ENCODE peak calls at places on chromosomes 1 and 21, in nine cellular contexts. A is GM13977, O is A549, Y is GM12878, I is IMR-90, B is astrocyte of the spinal cord, U is neural crest cell, H is progenitor cell of endocrine pancreas, T is tibial nerve. K is an unnamed sample.

GRCh38 chr21:45985471-45986315 is 4.1 kb downstream of the COL6A1 start:
- DNase-seq in O (no peak), A (no peak), I (no peak), H (no peak), B (no peak), U (no peak), T (no peak), Y (no peak), K (no peak)

GRCh38 chr1:184943998-184944397 is 30.3 kb downstream of the NIBAN1 start:
- DNase-seq in I (no peak), O (no peak), U (no peak), A (no peak), B (no peak), T (no peak), H (no peak), Y (no peak), K (no peak)

GRCh38 chr1:60995093-60995492 is 87.3 kb upstream of the NFIA start:
- DNase-seq in B (no peak), I (no peak), U (no peak), H (no peak), A (no peak), T (no peak), Y (no peak), O (no peak), K (no peak)

GRCh38 chr1:41900611-41901444 is 17.9 kb downstream of the HIVEP3 start:
- DNase-seq in U (no peak), Y (no peak), I (peak), H (no peak), B (peak), T (no peak), A (no peak), O (peak), K (no peak)

GRCh38 chr21:46639489-46640386 is 4.3 kb downstream of the PRMT2 start:
- DNase-seq in T (no peak), H (no peak), U (no peak), I (peak), B (peak), A (no peak), Y (no peak), O (peak), K (no peak)

GRCh38 chr1:82604524-82604923 is 803.8 kb downstream of the ADGRL2 start:
- DNase-seq in I (no peak), A (no peak), T (no peak), B (no peak), U (no peak), H (no peak), Y (no peak), O (no peak), K (no peak)

GRCh38 chr1:234647758-234648157 is 37.8 kb upstream of the IRF2BP2 start:
- DNase-seq in Y (no peak), H (no peak), A (no peak), B (no peak), O (no peak), U (no peak), T (no peak), I (no peak), K (no peak)

GRCh38 chr1:170239445-170239844 is 93.7 kb downstream of the NTMT2 start:
- DNase-seq in B (no peak), A (no peak), H (no peak), T (no peak), Y (no peak), U (no peak), O (no peak), I (peak), K (no peak)

GRCh38 chr1:12433323-12434053 is 184.5 kb downstream of the DHRS3 start:
- DNase-seq in A (no peak), H (peak), Y (no peak), U (no peak), B (peak), O (no peak), T (no peak), I (peak), K (no peak)

GRCh38 chr1:222048030-222048632 is 306.2 kb upstream of the DUSP10 start:
- DNase-seq in O (no peak), B (peak), A (peak), T (no peak), I (peak), U (no peak), Y (peak), H (no peak), K (no peak)

GRCh38 chr1:5988596-5989285 is 3.5 kb downstream of the NPHP4 start:
- DNase-seq in B (no peak), O (no peak), A (no peak), I (no peak), Y (no peak), U (no peak), T (no peak), H (no peak), K (no peak)

GRCh38 chr1:15000030-15000429 is 153.5 kb upstream of the TMEM51 start:
- DNase-seq in I (no peak), A (no peak), Y (no peak), O (no peak), U (no peak), T (no peak), B (no peak), H (no peak), K (no peak)
- TF ChIP-seq CTCF in I (no peak), A (no peak), Y (no peak), O (no peak), U (no peak), T (no peak), B (peak), H (no peak), K (no peak)

GRCh38 chr21:35521293-35521692 is 472.2 kb upstream of the RUNX1 start:
- DNase-seq in A (no peak), O (no peak), I (no peak), B (no peak), Y (no peak), H (no peak), T (no peak), U (no peak), K (no peak)
- TF ChIP-seq CTCF in A (no peak), O (no peak), I (no peak), B (no peak), Y (no peak), H (no peak), T (no peak), U (no peak), K (no peak)

DNA sequence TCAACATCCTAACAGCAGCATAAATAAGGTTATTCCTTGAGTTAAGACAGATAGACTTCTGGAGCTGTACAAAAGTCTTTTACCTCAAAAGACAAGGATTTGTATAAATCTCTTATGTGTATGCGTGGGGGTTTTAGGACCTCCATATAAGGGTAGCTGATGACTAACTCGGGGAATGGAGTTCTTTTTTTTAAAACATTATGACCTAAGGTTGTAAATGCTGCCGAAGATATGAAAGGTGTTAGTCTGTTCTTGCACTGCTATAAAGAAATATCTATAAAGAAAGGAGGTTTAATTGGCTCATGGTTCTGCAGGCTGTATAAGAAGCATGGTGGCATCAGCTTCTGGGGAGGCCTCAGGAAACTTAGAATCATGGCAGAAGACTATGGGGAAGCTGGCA is 90.4 kb downstream of the EPB41 start:
- DNase-seq in I (no peak), H (no peak), B (no peak), U (no peak), A (no peak), T (no peak), Y (no peak), O (no peak), K (no peak)
- TF ChIP-seq CTCF in I (no peak), H (no peak), B (no peak), U (no peak), A (no peak), T (no peak), Y (no peak), O (no peak), K (no peak)

GRCh38 chr1:75130312-75130677 is 3.9 kb upstream of the LHX8 start:
- DNase-seq in I (no peak), A (no peak), U (no peak), B (no peak), T (no peak), Y (no peak), O (no peak), H (no peak), K (peak)

GRCh38 chr1:75125161-75125681 is 9.0 kb upstream of the LHX8 start:
- DNase-seq in B (no peak), U (no peak), T (no peak), I (no peak), Y (no peak), O (no peak), H (no peak), A (no peak), K (peak)

GRCh38 chr1:75126611-75127101 is 7.5 kb upstream of the LHX8 start:
- DNase-seq in O (no peak), Y (no peak), B (no peak), A (no peak), T (no peak), H (no peak), I (no peak), U (no peak), K (no peak)

GRCh38 chr1:75129660-75130311 is 4.4 kb upstream of the LHX8 start:
- DNase-seq in U (no peak), O (no peak), Y (no peak), A (no peak), I (no peak), H (no peak), B (no peak), T (no peak), K (no peak)

GRCh38 chr1:75127916-75128717 is 6.1 kb upstream of the LHX8 start:
- DNase-seq in O (no peak), A (no peak), B (no peak), I (no peak), U (no peak), Y (no peak), T (no peak), H (no peak), K (no peak)
- TF ChIP-seq CTCF in O (no peak), A (no peak), B (no peak), I (no peak), U (no peak), Y (no peak), T (no peak), H (no peak), K (no peak)

GRCh38 chr1:16986596-16987361 is 6.4 kb upstream of the MFAP2 start:
- DNase-seq in T (no peak), A (no peak), O (peak), B (no peak), Y (no peak), H (no peak), I (no peak), U (peak), K (no peak)
- TF ChIP-seq CTCF in T (no peak), A (peak), O (peak), B (peak), Y (peak), H (peak), I (peak), U (peak), K (peak)

DNA sequence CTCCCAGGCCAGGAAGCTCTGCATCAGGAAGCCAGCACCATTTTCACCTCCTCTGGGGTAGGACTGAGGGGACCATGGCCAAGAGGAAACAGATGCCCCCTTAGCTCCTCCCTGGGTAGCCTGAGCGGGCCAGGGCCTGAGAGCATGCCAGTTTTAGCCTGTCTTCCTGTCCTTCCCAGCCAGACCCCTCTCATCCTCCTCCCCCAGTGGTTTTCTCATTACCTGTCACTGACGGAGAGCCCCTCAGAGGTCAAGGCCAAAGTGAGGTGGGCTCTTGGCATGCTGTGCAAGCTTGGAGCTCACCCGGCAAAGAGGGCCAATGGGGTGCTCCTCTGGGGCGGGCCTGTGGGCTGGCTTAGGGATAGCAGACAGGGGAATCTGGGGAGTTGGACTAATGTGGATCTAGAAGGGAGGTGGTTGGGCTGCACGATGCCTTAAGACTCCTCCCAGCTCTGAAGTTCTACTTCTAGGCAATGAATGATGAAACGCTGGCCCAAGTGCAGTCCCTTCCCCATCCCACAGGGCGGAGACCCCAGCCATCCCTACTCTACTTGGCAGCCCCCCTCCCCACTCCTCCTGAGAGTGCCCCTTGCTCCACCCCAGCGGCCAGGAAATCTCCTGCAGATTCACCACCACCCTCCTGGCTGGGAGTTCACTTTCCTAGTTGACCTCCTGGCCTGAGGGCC is 9.5 kb upstream of the LMNA start:
- DNase-seq in H (no peak), I (peak), Y (no peak), A (no peak), B (no peak), O (no peak), T (no peak), U (no peak), K (no peak)
- TF ChIP-seq CTCF in H (no peak), I (no peak), Y (no peak), A (no peak), B (no peak), O (no peak), T (peak), U (no peak), K (no peak)

GRCh38 chr1:2227341-2228156 is 570 bp upstream of the SKI start:
- DNase-seq in T (peak), A (peak), I (peak), H (peak), O (peak), U (peak), Y (peak), B (peak), K (peak)
- TF ChIP-seq CTCF in T (peak), A (peak), I (no peak), H (no peak), O (no peak), U (no peak), Y (no peak), B (no peak), K (peak)

DNA sequence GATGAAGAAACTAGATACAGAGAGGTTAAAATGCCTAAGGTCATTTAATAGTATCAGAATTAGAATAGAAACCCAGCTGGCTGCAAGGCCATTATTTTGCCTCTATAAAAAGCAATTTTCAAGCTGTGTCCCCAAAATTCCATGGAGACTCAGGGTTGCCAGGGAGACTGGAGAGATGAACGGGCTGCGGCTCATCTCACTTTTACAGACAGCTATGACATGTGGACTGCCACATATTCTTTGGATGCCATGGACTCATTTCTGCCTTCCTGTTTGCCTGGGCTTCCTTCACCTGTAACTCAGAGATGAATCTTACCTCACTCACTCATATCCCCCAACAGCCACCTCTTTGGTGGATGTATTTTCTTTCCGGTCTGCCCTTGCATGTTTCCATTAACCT is 16.9 kb downstream of the TOR1AIP2 start:
- DNase-seq in T (no peak), B (no peak), H (no peak), O (no peak), I (no peak), U (no peak), Y (no peak), A (no peak), K (no peak)
- TF ChIP-seq CTCF in T (no peak), B (no peak), H (no peak), O (no peak), I (no peak), U (no peak), Y (no peak), A (no peak), K (no peak)

GRCh38 chr1:115677570-115677969 is 35.8 kb downstream of the VANGL1 start:
- DNase-seq in O (no peak), T (no peak), I (no peak), U (no peak), A (peak), Y (no peak), H (no peak), B (no peak), K (no peak)
- TF ChIP-seq CTCF in O (no peak), T (no peak), I (no peak), U (no peak), A (peak), Y (no peak), H (peak), B (peak), K (no peak)

GRCh38 chr1:160340866-160341265 is 2.2 kb downstream of the COPA start:
- DNase-seq in A (no peak), B (no peak), Y (no peak), I (no peak), O (no peak), T (no peak), U (no peak), H (no peak), K (no peak)

GRCh38 chr1:160342520-160342919 is 530 bp downstream of the COPA start:
- DNase-seq in H (no peak), Y (no peak), I (no peak), T (no peak), O (no peak), B (peak), A (no peak), U (no peak), K (no peak)

GRCh38 chr1:160346953-160347352 is 3.8 kb downstream of the NCSTN start:
- DNase-seq in T (no peak), A (no peak), O (no peak), H (no peak), B (no peak), Y (peak), U (no peak), I (no peak), K (no peak)

GRCh38 chr1:160340146-160340545 is 2.9 kb downstream of the COPA start:
- DNase-seq in H (no peak), U (no peak), B (no peak), T (no peak), Y (no peak), I (no peak), O (no peak), A (no peak), K (no peak)

DNA sequence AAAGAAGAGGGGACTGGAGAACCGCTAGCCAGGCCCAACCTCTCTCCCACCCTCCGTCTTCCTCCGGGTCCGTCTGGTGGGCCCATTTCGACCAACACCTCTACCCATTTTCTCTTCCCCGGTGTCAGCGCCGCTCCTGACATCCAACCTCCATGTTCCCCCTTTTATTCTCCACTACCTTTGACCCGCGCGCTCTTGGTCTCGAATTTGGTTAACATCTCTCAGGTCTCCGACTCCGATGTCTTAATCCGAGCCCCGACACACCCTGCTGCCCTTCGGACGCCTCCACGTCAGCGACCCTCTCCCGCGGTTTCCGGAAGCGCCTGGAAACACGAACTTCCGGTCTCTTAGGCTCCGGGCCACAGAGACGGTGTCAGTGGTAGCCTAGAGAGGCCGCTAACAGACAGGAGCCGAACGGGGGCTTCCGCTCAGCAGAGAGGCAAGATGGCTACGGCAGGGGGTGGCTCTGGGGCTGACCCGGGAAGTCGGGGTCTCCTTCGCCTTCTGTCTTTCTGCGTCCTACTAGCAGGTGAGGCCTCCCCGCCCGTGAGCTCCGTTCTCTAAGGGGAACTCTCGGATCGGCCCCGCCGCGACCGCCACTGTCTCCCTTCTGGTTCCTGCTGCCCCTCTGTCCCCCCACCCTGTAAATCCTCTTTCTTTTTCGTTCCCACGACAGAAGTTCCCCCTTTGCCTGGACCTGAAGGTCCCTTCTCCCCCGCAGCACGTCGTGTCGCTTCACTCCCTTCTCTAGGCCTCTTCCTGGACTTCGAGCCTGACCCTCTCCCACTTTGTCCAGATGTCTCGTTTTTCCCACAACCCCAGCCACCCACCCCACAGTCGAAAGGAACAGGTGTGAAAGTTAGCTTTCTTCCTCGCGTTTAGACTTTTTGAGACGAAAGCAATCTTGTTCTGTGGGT is at the start of the genes COPA and NCSTN:
- DNase-seq in I (peak), Y (peak), H (peak), U (peak), O (peak), T (peak), B (peak), A (peak), K (peak)
- TF ChIP-seq CTCF in I (no peak), Y (no peak), H (no peak), U (no peak), O (no peak), T (peak), B (peak), A (no peak), K (no peak)